ENCODE peak calls at places on chromosomes 12 and 14, in eight cellular contexts. A is foreskin fibroblast, W is GM12865, U is endothelial cell of umbilical vein, S is lung, H is psoas muscle, B is AG09319, K is cardiac muscle cell. Y is an unnamed sample.

GRCh38 chr12:128702344-128702743 is 121.4 kb downstream of the SLC15A4 start:
- DNase-seq in A (no peak), W (no peak), U (no peak), S (no peak), H (no peak), B (no peak), K (no peak), Y (no peak)

GRCh38 chr14:97077253-97077653 is 280.1 kb downstream of the VRK1 start:
- DNase-seq in A (peak), W (peak), U (no peak), S (no peak), H (no peak), B (no peak), K (peak), Y (peak)

GRCh38 chr12:124792961-124793441 is 70.7 kb downstream of the SCARB1 start:
- DNase-seq in A (no peak), W (no peak), U (no peak), S (no peak), H (no peak), B (no peak), K (no peak), Y (no peak)

GRCh38 chr14:61615743-61616523 is 79.4 kb upstream of the HIF1A start:
- DNase-seq in A (peak), W (no peak), U (peak), S (no peak), H (no peak), B (no peak), K (peak), Y (no peak)

GRCh38 chr12:26028953-26029740 is 70.7 kb downstream of the RASSF8 start:
- DNase-seq in A (peak), W (peak), U (peak), S (no peak), H (no peak), B (no peak), K (peak), Y (peak)

GRCh38 chr12:2690348-2691000 is 104.3 kb upstream of the FKBP4 start:
- DNase-seq in A (no peak), W (no peak), U (no peak), S (peak), H (no peak), B (no peak), K (no peak), Y (no peak)

GRCh38 chr12:68065687-68066086 is 76.4 kb downstream of the IFNG-AS1 start:
- DNase-seq in A (no peak), W (no peak), U (no peak), S (no peak), H (no peak), B (no peak), K (no peak), Y (no peak)

GRCh38 chr12:11745112-11745511 is 95.6 kb downstream of the ETV6 start:
- DNase-seq in A (no peak), W (no peak), U (no peak), S (no peak), H (no peak), B (no peak), K (no peak), Y (no peak)

GRCh38 chr12:56724660-56724988 is 475 bp downstream of the NACA start:
- DNase-seq in A (no peak), W (no peak), U (no peak), S (no peak), H (no peak), B (no peak), K (no peak), Y (peak)

GRCh38 chr12:124547626-124548025 is 19.8 kb downstream of the NCOR2 start:
- DNase-seq in A (no peak), W (no peak), U (no peak), S (no peak), H (no peak), B (no peak), K (no peak), Y (no peak)

GRCh38 chr12:91422811-91423210 is 240.2 kb upstream of the DCN start:
- DNase-seq in A (no peak), W (no peak), U (no peak), S (no peak), H (no peak), B (no peak), K (no peak), Y (no peak)

GRCh38 chr14:73719361-73719760 is 5.2 kb upstream of the PNMA1 start:
- DNase-seq in A (no peak), W (no peak), U (no peak), S (no peak), H (no peak), B (no peak), K (no peak), Y (no peak)

GRCh38 chr12:75831413-75831812 is 200.2 kb downstream of the PHLDA1 start:
- DNase-seq in A (no peak), W (no peak), U (peak), S (no peak), H (no peak), B (no peak), K (peak), Y (no peak)

GRCh38 chr14:100398044-100398443 is 74.9 kb downstream of the SLC25A47 start:
- DNase-seq in A (no peak), W (no peak), U (no peak), S (no peak), H (no peak), B (no peak), K (no peak), Y (peak)

GRCh38 chr12:57157588-57158173 is 10.3 kb upstream of the LRP1-AS start:
- DNase-seq in A (no peak), W (no peak), U (no peak), S (no peak), H (no peak), B (no peak), K (no peak), Y (no peak)

GRCh38 chr12:116459011-116459410 is 100.2 kb upstream of the MAP1LC3B2 start:
- DNase-seq in A (no peak), W (no peak), U (no peak), S (no peak), H (no peak), B (no peak), K (no peak), Y (no peak)

GRCh38 chr12:3363608-3364007 is 127.4 kb upstream of the PRMT8 start:
- DNase-seq in A (no peak), W (peak), U (no peak), S (no peak), H (no peak), B (no peak), K (no peak), Y (no peak)

GRCh38 chr12:51222461-51222860 is 4.6 kb upstream of the POU6F1 start:
- DNase-seq in A (peak), W (no peak), U (peak), S (no peak), H (no peak), B (no peak), K (peak), Y (no peak)

GRCh38 chr14:63659726-63660125 is 18.1 kb upstream of the WDR89 start:
- DNase-seq in A (peak), W (no peak), U (no peak), S (no peak), H (no peak), B (no peak), K (peak), Y (no peak)

GRCh38 chr14:93027810-93028723 is 87.7 kb downstream of the ITPK1 start:
- DNase-seq in A (no peak), W (peak), U (no peak), S (no peak), H (peak), B (no peak), K (no peak), Y (no peak)

GRCh38 chr14:103762547-103762946 is 46.9 kb downstream of the ZFYVE21 start:
- DNase-seq in A (no peak), W (no peak), U (no peak), S (no peak), H (no peak), B (no peak), K (no peak), Y (no peak)

GRCh38 chr14:90305176-90305601 is 26.6 kb downstream of the NRDE2 start:
- DNase-seq in A (no peak), W (no peak), U (no peak), S (no peak), H (no peak), B (no peak), K (no peak), Y (no peak)

GRCh38 chr12:16350682-16351081 is 3.2 kb downstream of the MGST1 start:
- DNase-seq in A (peak), W (no peak), U (no peak), S (peak), H (peak), B (peak), K (peak), Y (peak)

GRCh38 chr14:95525999-95526398 is 8.9 kb upstream of the GLRX5 start:
- DNase-seq in A (no peak), W (no peak), U (no peak), S (no peak), H (no peak), B (no peak), K (no peak), Y (no peak)

GRCh38 chr12:31521972-31522371 is 69.0 kb downstream of the DENND5B start:
- DNase-seq in A (peak), W (no peak), U (no peak), S (no peak), H (no peak), B (no peak), K (no peak), Y (no peak)

GRCh38 chr14:36524874-36525745 is 5.1 kb upstream of the NKX2-1 start:
- DNase-seq in A (no peak), W (peak), U (no peak), S (peak), H (peak), B (no peak), K (peak), Y (peak)
- TF ChIP-seq CTCF in A (peak), W (peak), U (peak), S (peak), H (peak), B (peak), K (peak), Y (peak)

GRCh38 chr14:67426983-67427601 is 15.1 kb upstream of the PLEK2 start:
- DNase-seq in A (peak), W (peak), U (peak), S (peak), H (peak), B (peak), K (peak), Y (peak)
- TF ChIP-seq CTCF in A (peak), W (peak), U (peak), S (peak), H (peak), B (peak), K (peak), Y (peak)

GRCh38 chr14:45658917-45659299 is 405.9 kb upstream of the MIS18BP1 start:
- DNase-seq in A (no peak), W (no peak), U (no peak), S (no peak), H (no peak), B (no peak), K (no peak), Y (no peak)

DNA sequence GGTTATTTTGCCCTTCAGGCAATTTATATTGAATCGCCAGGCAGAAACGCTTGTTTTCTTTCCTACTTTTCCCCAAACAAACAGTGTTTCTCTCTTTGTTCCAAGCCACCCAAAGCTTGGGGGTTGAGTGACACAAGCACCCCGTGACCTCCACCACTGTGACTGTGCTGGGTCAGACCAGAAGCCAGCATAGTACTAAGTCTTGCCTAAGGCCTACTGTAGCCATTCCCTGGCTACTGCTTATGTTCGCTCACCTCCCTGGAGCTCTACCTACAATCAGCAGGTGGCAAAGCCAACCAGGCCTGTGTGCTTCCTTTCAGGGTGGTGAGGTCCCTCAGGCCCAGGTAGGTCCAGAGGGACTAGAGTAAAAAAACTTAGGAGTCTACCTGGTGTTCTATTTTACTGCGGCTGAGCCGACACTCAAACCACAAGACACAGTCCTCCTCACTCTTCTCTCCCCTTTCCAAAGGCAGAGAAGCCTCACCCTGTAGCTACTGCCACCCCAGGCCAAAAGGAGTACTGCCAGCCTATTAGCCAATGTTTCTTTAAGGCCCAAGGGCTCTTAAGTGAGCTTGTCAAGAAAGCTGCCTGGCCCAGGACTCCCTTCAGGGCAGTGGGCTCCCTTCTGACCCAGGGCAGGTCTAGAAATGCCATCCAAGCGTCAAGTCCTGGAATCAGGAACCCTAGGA is 411.8 kb upstream of the MIS18BP1 start:
- DNase-seq in A (no peak), W (no peak), U (no peak), S (no peak), H (no peak), B (no peak), K (no peak), Y (peak)
- TF ChIP-seq CTCF in A (no peak), W (no peak), U (peak), S (no peak), H (no peak), B (no peak), K (no peak), Y (no peak)

DNA sequence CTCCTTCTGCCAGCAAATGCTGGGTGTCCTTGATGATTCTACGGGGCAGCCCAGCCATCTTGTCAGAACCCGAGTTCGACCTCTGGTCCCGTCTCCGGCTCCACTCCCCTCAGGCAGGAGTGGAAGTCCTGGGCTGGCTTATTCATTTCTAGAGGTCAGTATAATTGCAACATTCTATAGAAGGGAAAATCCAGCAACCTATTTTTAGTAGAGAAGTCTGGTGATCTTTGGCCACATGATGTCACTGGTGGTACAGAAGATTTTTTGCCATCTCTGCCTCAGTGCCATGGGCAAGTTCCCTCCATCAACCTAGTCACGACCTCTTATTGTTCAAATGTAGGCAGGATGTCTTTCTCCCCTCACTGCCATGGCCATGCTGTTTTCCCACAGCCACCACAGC is 22.4 kb downstream of the OR10G2 start:
- DNase-seq in A (no peak), W (peak), U (no peak), S (no peak), H (no peak), B (no peak), K (peak), Y (no peak)
- TF ChIP-seq CTCF in A (no peak), W (no peak), U (no peak), S (no peak), H (no peak), B (no peak), K (no peak), Y (no peak)